ENCODE peak calls at places on chromosomes 16 and 17, in seven cellular contexts. X is IMR-90, Y is gastrocnemius medialis, A is thoracic aorta, S is thyroid gland, I is WERI-Rb-1, W is small intestine. F is an unnamed sample. For H3K9me3, the result is how much of the 10 kb centered on the place peaks cover.

GRCh38 chr16:29974291-29975133 is 844 bp downstream of the TAOK2 start:
- DNase-seq in X (peak), Y (no peak), A (no peak), S (peak), I (no peak), W (peak), F (peak)

GRCh38 chr16:6125483-6126259 is 1028.1 kb upstream of the EEF2KMT start:
- DNase-seq in X (no peak), Y (no peak), A (no peak), S (no peak), I (no peak), W (no peak), F (no peak)

GRCh38 chr17:64781810-64782555 is 119.9 kb upstream of the SMURF2 start:
- DNase-seq in X (no peak), Y (no peak), A (no peak), S (no peak), I (no peak), W (no peak), F (no peak)

GRCh38 chr16:49089039-49089438 is 192.6 kb downstream of the CBLN1 start:
- DNase-seq in X (no peak), Y (no peak), A (no peak), S (no peak), I (no peak), W (no peak), F (no peak)

GRCh38 chr16:50615891-50616290 is 65.2 kb downstream of the SNX20 start:
- DNase-seq in X (no peak), Y (no peak), A (no peak), S (no peak), I (no peak), W (no peak), F (no peak)

GRCh38 chr16:27633221-27633620 is 83.3 kb downstream of the KATNIP start:
- DNase-seq in X (no peak), Y (no peak), A (no peak), S (no peak), I (no peak), W (no peak), F (no peak)

GRCh38 chr17:8892338-8892690 is 24.8 kb upstream of the PIK3R6 start:
- DNase-seq in X (no peak), Y (no peak), A (no peak), S (no peak), I (peak), W (no peak), F (no peak)

GRCh38 chr16:70476272-70477020 is 22.1 kb downstream of the FCSK start:
- DNase-seq in X (peak), Y (peak), A (no peak), S (no peak), I (peak), W (peak), F (no peak)

GRCh38 chr16:23509763-23510153 is 536 bp downstream of the GGA2 start:
- DNase-seq in X (peak), Y (peak), A (no peak), S (peak), I (peak), W (peak), F (no peak)

GRCh38 chr16:2365397-2365796 is 24.9 kb upstream of the ABCA3 start:
- DNase-seq in X (no peak), Y (no peak), A (no peak), S (no peak), I (peak), W (no peak), F (no peak)

GRCh38 chr16:88541831-88542230 is 28.4 kb upstream of the ZC3H18 start:
- DNase-seq in X (no peak), Y (no peak), A (no peak), S (no peak), I (no peak), W (no peak), F (no peak)

GRCh38 chr17:58531661-58532554 is 17.5 kb upstream of the MTMR4 start:
- DNase-seq in X (peak), Y (no peak), A (no peak), S (peak), I (peak), W (peak), F (peak)

GRCh38 chr16:57601801-57602478 is 26.5 kb upstream of the ADGRG1 start:
- DNase-seq in X (no peak), Y (no peak), A (no peak), S (no peak), I (no peak), W (peak), F (no peak)

GRCh38 chr16:27264151-27264550 is 4.4 kb downstream of the NSMCE1 start:
- DNase-seq in X (peak), Y (no peak), A (no peak), S (no peak), I (no peak), W (no peak), F (no peak)

GRCh38 chr17:8797621-8798175 is 1.5 kb downstream of the MFSD6L start:
- DNase-seq in X (no peak), Y (no peak), A (no peak), S (no peak), I (no peak), W (no peak), F (no peak)

GRCh38 chr16:23394141-23394540 is 58.8 kb downstream of the COG7 start:
- DNase-seq in X (no peak), Y (no peak), A (no peak), S (no peak), I (no peak), W (no peak), F (no peak)

GRCh38 chr16:20911361-20911760 is 10.8 kb downstream of the LYRM1 start:
- DNase-seq in X (peak), Y (no peak), A (no peak), S (no peak), I (no peak), W (no peak), F (no peak)

GRCh38 chr17:32142857-32143524 is 689 bp downstream of the RHOT1 start:
- DNase-seq in X (peak), Y (peak), A (no peak), S (peak), I (peak), W (peak), F (peak)

GRCh38 chr16:66248096-66248495 is 118.4 kb upstream of the CDH5 start:
- DNase-seq in X (peak), Y (peak), A (no peak), S (peak), I (no peak), W (no peak), F (no peak)

GRCh38 chr17:72365857-72366415 is 245.1 kb downstream of the SOX9 start:
- DNase-seq in X (peak), Y (no peak), A (no peak), S (no peak), I (no peak), W (no peak), F (no peak)

GRCh38 chr16:14489460-14489859 is 140.6 kb downstream of the PARN start:
- DNase-seq in X (peak), Y (peak), A (no peak), S (peak), I (peak), W (no peak), F (no peak)

GRCh38 chr16:83704656-83705055 is 103.1 kb upstream of the HSBP1 start:
- DNase-seq in X (no peak), Y (no peak), A (no peak), S (no peak), I (no peak), W (no peak), F (no peak)

GRCh38 chr16:74577882-74578366 is 29.0 kb downstream of the GLG1 start:
- DNase-seq in X (peak), Y (no peak), A (no peak), S (no peak), I (no peak), W (no peak), F (no peak)

GRCh38 chr17:32486701-32487459 is at the start of gene CDK5R1:
- DNase-seq in X (peak), Y (no peak), A (no peak), S (peak), I (peak), W (peak), F (no peak)

GRCh38 chr16:68297908-68298307 is 12.8 kb downstream of the SLC7A6OS start:
- DNase-seq in X (peak), Y (no peak), A (no peak), S (no peak), I (no peak), W (peak), F (no peak)

GRCh38 chr16:19008770-19009169 is 25.0 kb downstream of the TMC7 start:
- DNase-seq in X (peak), Y (no peak), A (no peak), S (no peak), I (no peak), W (no peak), F (no peak)

GRCh38 chr17:18262111-18262510 is 1.6 kb downstream of the MIEF2 start:
- DNase-seq in X (no peak), Y (no peak), A (no peak), S (peak), I (no peak), W (no peak), F (no peak)

GRCh38 chr17:76968707-76969597 is 100.7 kb downstream of the MGAT5B start:
- DNase-seq in X (no peak), Y (no peak), A (no peak), S (peak), I (peak), W (peak), F (no peak)

GRCh38 chr17:49715717-49716279 is 8.0 kb upstream of the SLC35B1 start:
- DNase-seq in X (no peak), Y (no peak), A (no peak), S (no peak), I (no peak), W (no peak), F (no peak)

GRCh38 chr17:80184423-80184714 is 14.5 kb downstream of the CARD14 start:
- DNase-seq in X (no peak), Y (no peak), A (no peak), S (no peak), I (no peak), W (no peak), F (no peak)

GRCh38 chr17:41659813-41660212 is 28.9 kb upstream of the EIF1 start:
- DNase-seq in X (peak), Y (no peak), A (no peak), S (no peak), I (no peak), W (no peak), F (no peak)

GRCh38 chr17:43016216-43016615 is 6.0 kb downstream of the VAT1 start:
- DNase-seq in X (no peak), Y (no peak), A (no peak), S (no peak), I (no peak), W (no peak), F (no peak)

GRCh38 chr17:35743911-35744328 is 9.1 kb downstream of the GAS2L2 start:
- DNase-seq in X (peak), Y (no peak), A (no peak), S (peak), I (no peak), W (no peak), F (no peak)

GRCh38 chr17:35742896-35743477 is 10.1 kb downstream of the GAS2L2 start:
- DNase-seq in X (no peak), Y (no peak), A (no peak), S (no peak), I (no peak), W (no peak), F (no peak)

GRCh38 chr17:35745749-35746320 is 7.2 kb downstream of the GAS2L2 start:
- DNase-seq in X (no peak), Y (no peak), A (no peak), S (no peak), I (no peak), W (no peak), F (no peak)

GRCh38 chr17:35745246-35745645 is 7.8 kb downstream of the GAS2L2 start:
- DNase-seq in X (no peak), Y (no peak), A (no peak), S (no peak), I (no peak), W (no peak), F (peak)

GRCh38 chr17:35744830-35745229 is 8.2 kb downstream of the GAS2L2 start:
- DNase-seq in X (no peak), Y (no peak), A (no peak), S (no peak), I (no peak), W (no peak), F (no peak)
- H3K9me3 ChIP-seq in X (under half), Y (under half), A (under half), S (under half), I (under half), W (under half), F (under half)

GRCh38 chr16:34743115-34743514 is 1283.7 kb downstream of the TP53TG3F start:
- DNase-seq in X (no peak), Y (no peak), A (no peak), S (no peak), I (no peak), W (no peak), F (no peak)
- H3K9me3 ChIP-seq in X (under half), Y (under half), A (under half), S (under half), I (under half), W (under half), F (half or more)

DNA sequence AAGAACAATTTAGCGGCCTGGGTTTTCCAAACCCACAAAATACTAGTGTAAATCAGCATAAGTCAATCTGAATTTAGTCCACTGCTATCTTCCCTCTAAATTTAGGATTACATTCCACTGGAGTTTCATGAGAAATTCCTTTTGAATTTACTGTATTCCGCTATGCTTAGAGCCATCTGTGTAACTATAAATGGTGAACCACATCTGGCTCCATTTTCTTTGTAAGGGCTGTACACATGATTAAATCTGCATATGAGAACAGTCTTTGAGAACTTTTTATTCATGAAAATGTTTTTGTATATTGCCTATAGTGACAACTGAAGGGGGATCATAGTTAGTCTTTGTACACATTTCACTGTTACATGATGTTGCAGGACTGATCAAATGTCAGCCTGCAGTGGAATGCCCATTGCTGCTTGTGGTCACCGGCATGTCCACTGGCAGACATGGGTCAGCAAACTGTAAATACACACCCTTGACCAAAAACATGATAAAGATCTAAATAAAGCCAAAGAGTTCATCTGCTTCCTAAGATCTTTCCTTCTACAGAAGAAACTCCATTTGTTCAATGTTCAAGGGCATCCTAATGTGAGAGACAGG is 36.7 kb downstream of the RPGRIP1L start:
- DNase-seq in X (no peak), Y (no peak), A (no peak), S (no peak), I (no peak), W (no peak), F (no peak)
- H3K9me3 ChIP-seq in X (under half), Y (under half), A (under half), S (under half), I (under half), W (under half), F (under half)

GRCh38 chr16:35910409-35910808 is 2451.0 kb downstream of the TP53TG3F start:
- DNase-seq in X (no peak), Y (no peak), A (no peak), S (no peak), I (no peak), W (no peak), F (no peak)
- H3K9me3 ChIP-seq in X (under half), Y (under half), A (under half), S (under half), I (under half), W (under half), F (half or more)

GRCh38 chr17:75383842-75384195 is 21.7 kb downstream of the GRB2 start:
- DNase-seq in X (no peak), Y (no peak), A (no peak), S (no peak), I (no peak), W (no peak), F (no peak)

GRCh38 chr17:75388476-75389030 is 16.9 kb downstream of the GRB2 start:
- DNase-seq in X (no peak), Y (no peak), A (no peak), S (no peak), I (no peak), W (no peak), F (no peak)

GRCh38 chr17:75386430-75386829 is 19.0 kb downstream of the GRB2 start:
- DNase-seq in X (no peak), Y (no peak), A (no peak), S (no peak), I (no peak), W (no peak), F (no peak)

GRCh38 chr17:75380750-75381149 is 24.7 kb downstream of the GRB2 start:
- DNase-seq in X (no peak), Y (no peak), A (no peak), S (no peak), I (no peak), W (no peak), F (no peak)

GRCh38 chr17:75384751-75385150 is 20.7 kb downstream of the GRB2 start:
- DNase-seq in X (no peak), Y (no peak), A (no peak), S (no peak), I (no peak), W (no peak), F (no peak)
- H3K9me3 ChIP-seq in X (under half), Y (under half), A (under half), S (under half), I (under half), W (under half), F (under half)

GRCh38 chr17:83150369-83151055 is 71.1 kb downstream of the METRNL start:
- DNase-seq in X (no peak), Y (no peak), A (no peak), S (no peak), I (no peak), W (no peak), F (no peak)

GRCh38 chr17:83147285-83147684 is 67.9 kb downstream of the METRNL start:
- DNase-seq in X (no peak), Y (no peak), A (no peak), S (no peak), I (no peak), W (no peak), F (no peak)

GRCh38 chr17:83149761-83150251 is 70.4 kb downstream of the METRNL start:
- DNase-seq in X (peak), Y (no peak), A (no peak), S (no peak), I (no peak), W (no peak), F (no peak)

GRCh38 chr17:83149326-83149725 is 69.9 kb downstream of the METRNL start:
- DNase-seq in X (no peak), Y (no peak), A (no peak), S (no peak), I (no peak), W (no peak), F (peak)

DNA sequence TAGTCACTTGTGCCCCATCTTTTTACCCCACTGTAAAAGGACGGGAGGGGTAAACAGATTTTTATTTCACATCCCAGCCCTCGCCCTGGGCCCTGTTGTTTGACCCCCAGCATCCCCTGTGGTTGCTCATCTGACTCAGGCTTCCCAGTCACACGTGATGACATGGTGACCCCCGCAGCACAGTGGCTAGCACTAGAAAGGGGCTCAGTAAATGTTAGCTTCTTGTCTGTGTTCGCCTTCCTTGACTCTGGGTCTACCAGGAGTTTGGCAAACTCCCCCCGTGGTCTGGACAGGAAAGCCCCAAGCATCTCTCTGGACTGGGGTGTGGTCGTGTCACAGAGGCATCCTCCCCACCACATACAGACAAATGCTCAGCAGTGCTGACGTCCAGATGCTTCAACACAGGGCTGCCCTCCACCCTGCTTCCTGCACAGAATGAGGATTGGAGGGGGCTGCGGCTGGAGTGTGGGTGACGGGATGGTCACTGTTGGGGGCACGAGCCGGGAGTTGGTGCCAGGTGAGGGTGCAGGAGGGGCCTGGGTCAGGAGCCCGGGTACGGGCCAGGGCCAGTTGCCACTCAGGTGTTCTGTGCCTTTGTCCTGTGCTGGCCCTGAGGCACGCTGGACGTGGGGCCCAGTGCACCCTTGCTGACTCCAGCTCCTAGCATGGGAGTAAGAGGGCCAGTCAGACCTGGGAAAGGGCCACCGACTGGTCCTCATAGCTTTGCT is 69.1 kb downstream of the METRNL start:
- DNase-seq in X (no peak), Y (no peak), A (no peak), S (no peak), I (no peak), W (no peak), F (peak)
- H3K9me3 ChIP-seq in X (under half), Y (under half), A (under half), S (under half), I (under half), W (under half), F (under half)

DNA sequence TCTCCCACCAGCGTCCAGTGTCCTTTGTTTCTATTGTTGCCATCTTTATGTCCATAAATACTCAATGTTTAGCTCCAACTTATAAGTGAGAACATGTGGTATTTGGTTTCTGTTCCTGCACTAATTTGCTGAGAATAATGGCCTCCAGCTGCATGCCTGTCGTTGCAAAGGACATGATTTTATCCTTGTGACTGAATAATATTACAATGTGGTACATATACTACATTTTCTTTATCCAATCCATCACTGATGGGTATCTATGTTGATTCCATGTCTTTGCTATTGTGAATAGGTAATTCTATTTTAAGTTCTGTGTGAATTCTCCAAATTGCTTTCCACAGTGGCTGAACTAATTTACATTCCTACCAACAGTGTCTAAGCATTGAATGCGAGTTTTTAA is 578.6 kb upstream of the CA10 start:
- DNase-seq in X (no peak), Y (no peak), A (no peak), S (no peak), I (no peak), W (no peak), F (no peak)
- H3K9me3 ChIP-seq in X (under half), Y (under half), A (under half), S (under half), I (under half), W (under half), F (under half)

GRCh38 chr16:10387378-10387681 is 1.5 kb downstream of the ATF7IP2 start:
- DNase-seq in X (no peak), Y (no peak), A (no peak), S (no peak), I (no peak), W (no peak), F (no peak)
- H3K9me3 ChIP-seq in X (under half), Y (under half), A (under half), S (under half), I (under half), W (under half), F (under half)